ENCODE peak calls at places on chromosomes 3 and 15, in eight cellular contexts. Z, Q, C, W, H, M, K and A are unnamed samples.
A peak's percentile ranks its signal among the peaks of the same experiment; 100 is the strongest.

GRCh38 chr15:95371664-95372063 is 958.8 kb upstream of the NR2F2 start:
- DNase-seq in Z (no peak), Q (no peak), C (peak; percentile 41), W (peak; percentile 16), H (peak; percentile 23), M (no peak), K (no peak), A (no peak)

GRCh38 chr3:37996785-37997301 is 6.3 kb downstream of the VILL start:
- DNase-seq in Z (peak; percentile 77), Q (peak; percentile 58), C (peak; percentile 75), W (peak; percentile 86), H (peak; percentile 85), M (peak; percentile 74), K (peak; percentile 86), A (peak; percentile 54)

GRCh38 chr15:40155270-40155910 is 5.5 kb upstream of the BUB1B start:
- DNase-seq in Z (peak; percentile 55), Q (no peak), C (peak; percentile 58), W (no peak), H (no peak), M (peak; percentile 67), K (no peak), A (no peak)

GRCh38 chr3:58078610-58079009 is 70.4 kb downstream of the FLNB start:
- DNase-seq in Z (no peak), Q (no peak), C (no peak), W (no peak), H (no peak), M (no peak), K (no peak), A (no peak)

GRCh38 chr15:46768287-46768686 is 949.0 kb upstream of the SEMA6D start:
- DNase-seq in Z (no peak), Q (no peak), C (no peak), W (no peak), H (no peak), M (no peak), K (no peak), A (no peak)

GRCh38 chr3:197331131-197331530 is 32.7 kb upstream of the DLG1 start:
- DNase-seq in Z (no peak), Q (no peak), C (no peak), W (no peak), H (no peak), M (no peak), K (no peak), A (no peak)

GRCh38 chr3:179865876-179866505 is 170.7 kb downstream of the PEX5L start:
- DNase-seq in Z (no peak), Q (no peak), C (no peak), W (no peak), H (no peak), M (no peak), K (no peak), A (no peak)

GRCh38 chr15:41995476-41995855 is 23.1 kb upstream of the EHD4 start:
- DNase-seq in Z (no peak), Q (no peak), C (no peak), W (no peak), H (no peak), M (no peak), K (no peak), A (no peak)

GRCh38 chr15:45377630-45378148 is 655 bp downstream of the GATM start:
- DNase-seq in Z (no peak), Q (peak; percentile 54), C (no peak), W (no peak), H (no peak), M (peak; percentile 61), K (no peak), A (no peak)

GRCh38 chr3:33167284-33167683 is 51.3 kb downstream of the SUSD5 start:
- DNase-seq in Z (no peak), Q (no peak), C (no peak), W (no peak), H (no peak), M (no peak), K (no peak), A (no peak)

GRCh38 chr3:139937674-139938279 is 2.8 kb downstream of the CLSTN2 start:
- DNase-seq in Z (no peak), Q (peak; percentile 22), C (peak; percentile 31), W (peak; percentile 15), H (peak; percentile 63), M (no peak), K (no peak), A (peak; percentile 32)
- TF ChIP-seq CTCF in Z (peak; percentile 60), Q (peak; percentile 78), C (peak; percentile 82), W (peak; percentile 58), H (peak; percentile 52), M (peak; percentile 21), K (peak; percentile 29), A (peak; percentile 85)

DNA sequence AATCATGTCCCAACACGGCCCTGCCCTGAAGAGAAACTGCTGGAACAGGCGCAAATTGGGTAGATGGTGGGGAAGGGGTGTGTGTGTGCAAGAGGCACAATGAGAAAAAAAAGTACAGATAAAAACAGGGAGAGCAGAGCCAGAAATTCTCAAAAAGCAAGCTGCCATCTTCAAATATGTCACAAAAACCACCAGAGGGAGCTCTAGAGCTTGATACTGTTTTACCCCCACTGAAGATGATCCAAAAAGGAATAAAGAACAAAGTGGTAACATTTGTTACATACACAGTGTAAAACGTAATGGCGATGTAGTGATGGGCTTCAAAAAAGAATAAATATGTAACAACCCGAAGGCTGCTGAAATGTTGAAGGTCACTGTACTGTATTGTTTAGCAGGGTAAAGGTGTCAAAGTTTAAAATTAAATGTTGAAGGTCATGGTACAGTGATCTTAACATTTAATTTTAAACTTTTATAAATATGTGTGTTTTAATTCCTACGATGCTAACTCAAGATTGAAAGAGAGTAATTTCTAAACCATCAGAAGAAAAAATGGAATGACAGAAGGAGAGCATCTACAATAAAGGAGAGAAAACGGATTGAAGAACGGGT is 6.0 kb downstream of the SNRPA1 start:
- DNase-seq in Z (no peak), Q (no peak), C (peak; percentile 37), W (peak; percentile 73), H (peak; percentile 61), M (no peak), K (no peak), A (peak; percentile 19)
- TF ChIP-seq CTCF in Z (peak; percentile 59), Q (peak; percentile 71), C (peak; percentile 67), W (peak; percentile 89), H (peak; percentile 59), M (peak; percentile 54), K (peak; percentile 64), A (peak; percentile 54)

DNA sequence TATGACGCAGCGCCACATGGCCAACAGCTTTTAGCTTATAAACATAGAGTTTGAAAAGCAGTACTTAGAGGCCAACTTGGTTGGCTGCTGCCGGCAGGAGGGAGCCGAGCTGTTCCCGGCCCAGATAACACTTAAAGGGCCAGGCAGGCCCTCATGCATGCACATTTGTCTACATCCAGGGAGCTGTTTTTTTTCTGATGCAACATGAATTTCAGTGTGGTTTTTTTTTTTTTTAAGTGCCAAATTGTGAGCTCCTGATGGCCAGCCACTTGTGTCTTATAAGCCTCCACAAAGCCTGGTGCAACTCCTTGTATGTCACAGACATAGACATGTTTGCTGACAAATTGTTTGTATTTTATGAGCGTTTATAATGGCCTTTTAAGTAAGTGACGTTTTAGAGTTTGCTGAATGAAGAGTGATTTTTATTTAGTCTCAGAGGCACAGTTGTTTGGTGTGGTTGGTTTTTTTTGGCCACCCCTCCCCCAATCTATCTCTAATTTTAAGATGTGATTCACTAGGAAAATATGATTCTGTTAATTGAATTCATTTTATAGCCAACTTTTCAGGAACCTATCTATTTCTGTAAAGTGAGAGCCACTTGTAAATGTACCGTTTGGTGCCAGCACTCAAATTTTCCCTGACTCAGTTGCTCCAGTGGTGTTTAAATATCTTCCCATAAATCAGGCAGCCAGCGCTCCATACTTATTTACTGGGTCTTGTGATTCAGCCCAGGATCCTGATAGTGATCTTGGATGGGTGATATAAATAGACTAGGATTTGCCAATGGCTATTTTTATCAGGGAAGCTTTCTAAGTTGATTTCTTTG is 134.3 kb downstream of the VGLL4 start:
- DNase-seq in Z (peak; percentile 67), Q (peak; percentile 70), C (no peak), W (peak; percentile 33), H (peak; percentile 53), M (peak; percentile 77), K (no peak), A (peak; percentile 84)
- TF ChIP-seq CTCF in Z (peak; percentile 14), Q (peak; percentile 44), C (no peak), W (no peak), H (no peak), M (no peak), K (no peak), A (peak; percentile 32)

DNA sequence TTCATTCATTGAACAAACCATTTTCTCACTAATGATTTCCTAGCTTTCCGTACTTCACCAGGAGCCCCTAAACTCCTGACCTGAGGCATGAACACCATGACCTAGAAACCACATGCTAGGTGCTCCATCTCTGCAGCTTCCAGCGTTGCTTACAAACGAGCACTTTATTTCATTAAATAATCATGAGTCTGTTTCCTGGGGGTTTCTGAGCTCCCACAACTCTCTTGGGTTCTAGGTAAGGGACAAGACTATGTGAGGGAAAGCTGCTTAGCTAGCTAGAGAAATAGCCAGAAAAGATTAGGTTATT is 1.3 kb downstream of the MAP2K1 start:
- DNase-seq in Z (no peak), Q (no peak), C (no peak), W (no peak), H (no peak), M (no peak), K (no peak), A (no peak)
- TF ChIP-seq CTCF in Z (no peak), Q (no peak), C (no peak), W (no peak), H (no peak), M (no peak), K (no peak), A (no peak)

GRCh38 chr15:47944911-47945310 is 175.9 kb upstream of the SLC24A5 start:
- DNase-seq in Z (no peak), Q (no peak), C (no peak), W (no peak), H (no peak), M (no peak), K (no peak), A (no peak)
- TF ChIP-seq CTCF in Z (no peak), Q (no peak), C (peak; percentile 3), W (no peak), H (peak; percentile 9), M (no peak), K (no peak), A (no peak)

GRCh38 chr15:38453971-38454686 is at the start of gene FAM98B:
- DNase-seq in Z (peak; percentile 91), Q (peak; percentile 89), C (peak; percentile 87), W (peak; percentile 88), H (peak; percentile 90), M (peak; percentile 91), K (peak; percentile 97), A (peak; percentile 70)
- TF ChIP-seq CTCF in Z (no peak), Q (no peak), C (peak; percentile 12), W (no peak), H (no peak), M (no peak), K (no peak), A (peak; percentile 7)

GRCh38 chr3:29144807-29145206 is 136.1 kb upstream of the RBMS3 start:
- DNase-seq in Z (no peak), Q (peak; percentile 20), C (no peak), W (peak; percentile 18), H (no peak), M (no peak), K (no peak), A (peak; percentile 6)
- TF ChIP-seq CTCF in Z (no peak), Q (peak; percentile 59), C (peak; percentile 8), W (no peak), H (no peak), M (no peak), K (no peak), A (no peak)